ENCODE peak calls at places on chromosomes 7 and 10, in ten cellular contexts. S, N, V, J, B, F, Z, H, Q and R are unnamed samples.

GRCh38 chr10:31317652-31318381 is 1.2 kb upstream of the ZEB1 start:
- DNase-seq in S (no peak), N (no peak), V (no peak), J (peak), B (peak), F (no peak), Z (no peak), H (no peak), Q (peak), R (peak)

GRCh38 chr10:17113346-17113745 is 16.3 kb downstream of the CUBN start:
- DNase-seq in S (no peak), N (no peak), V (no peak), J (no peak), B (no peak), F (no peak), Z (no peak), H (peak), Q (no peak), R (no peak)

GRCh38 chr7:19284136-19284535 is 138.9 kb upstream of the FERD3L start:
- DNase-seq in S (no peak), N (no peak), V (no peak), J (no peak), B (no peak), F (no peak), Z (no peak), H (no peak), Q (no peak), R (no peak)

GRCh38 chr10:31133251-31133627 is 101.6 kb upstream of the ZNF438 start:
- DNase-seq in S (no peak), N (no peak), V (no peak), J (no peak), B (no peak), F (peak), Z (no peak), H (no peak), Q (no peak), R (no peak)

GRCh38 chr10:24176658-24177057 is 32.3 kb upstream of the KIAA1217 start:
- DNase-seq in S (no peak), N (no peak), V (no peak), J (no peak), B (no peak), F (no peak), Z (no peak), H (no peak), Q (no peak), R (peak)

GRCh38 chr7:21939858-21940322 is 5.8 kb downstream of the CDCA7L start:
- DNase-seq in S (no peak), N (no peak), V (no peak), J (no peak), B (no peak), F (no peak), Z (no peak), H (no peak), Q (no peak), R (no peak)

GRCh38 chr7:159105066-159105780 is 39.4 kb downstream of the VIPR2 start:
- DNase-seq in S (no peak), N (no peak), V (no peak), J (no peak), B (no peak), F (no peak), Z (no peak), H (no peak), Q (no peak), R (no peak)

GRCh38 chr7:2170576-2171521 is 61.9 kb downstream of the MAD1L1 start:
- DNase-seq in S (no peak), N (no peak), V (no peak), J (no peak), B (no peak), F (no peak), Z (no peak), H (no peak), Q (no peak), R (no peak)

GRCh38 chr7:17462059-17462695 is 163.7 kb downstream of the AHR start:
- DNase-seq in S (no peak), N (no peak), V (no peak), J (no peak), B (no peak), F (no peak), Z (peak), H (peak), Q (no peak), R (no peak)

GRCh38 chr10:132484922-132485321 is 52.7 kb upstream of the INPP5A start:
- DNase-seq in S (no peak), N (no peak), V (no peak), J (no peak), B (no peak), F (no peak), Z (no peak), H (no peak), Q (no peak), R (no peak)

GRCh38 chr7:77575187-77575586 is 38.1 kb downstream of the PTPN12 start:
- DNase-seq in S (no peak), N (no peak), V (no peak), J (no peak), B (no peak), F (no peak), Z (no peak), H (no peak), Q (no peak), R (no peak)

GRCh38 chr7:121366852-121367431 is 29.2 kb downstream of the FAM3C start:
- DNase-seq in S (peak), N (peak), V (peak), J (no peak), B (no peak), F (peak), Z (peak), H (peak), Q (no peak), R (no peak)

GRCh38 chr7:1560620-1561031 is 4.6 kb upstream of the TMEM184A start:
- DNase-seq in S (no peak), N (no peak), V (no peak), J (no peak), B (no peak), F (no peak), Z (no peak), H (no peak), Q (no peak), R (no peak)

GRCh38 chr10:121959671-121960070 is 15.3 kb downstream of the NSMCE4A start:
- DNase-seq in S (no peak), N (no peak), V (no peak), J (no peak), B (no peak), F (no peak), Z (no peak), H (no peak), Q (no peak), R (no peak)

GRCh38 chr7:1886361-1887064 is 216.4 kb downstream of the ELFN1 start:
- DNase-seq in S (no peak), N (no peak), V (no peak), J (no peak), B (no peak), F (no peak), Z (peak), H (no peak), Q (no peak), R (no peak)

GRCh38 chr7:110308791-110309190 is 782.1 kb upstream of the LRRN3 start:
- DNase-seq in S (no peak), N (no peak), V (no peak), J (no peak), B (no peak), F (no peak), Z (no peak), H (no peak), Q (no peak), R (no peak)

GRCh38 chr7:68245688-68246087 is 1249.1 kb downstream of the TYW1 start:
- DNase-seq in S (peak), N (no peak), V (peak), J (no peak), B (no peak), F (no peak), Z (peak), H (no peak), Q (no peak), R (no peak)

GRCh38 chr7:22864301-22864700 is 41.7 kb upstream of the TOMM7 start:
- DNase-seq in S (no peak), N (peak), V (no peak), J (no peak), B (no peak), F (no peak), Z (no peak), H (peak), Q (no peak), R (no peak)

GRCh38 chr7:75876126-75876881 is 2.5 kb upstream of the RHBDD2 start:
- DNase-seq in S (no peak), N (no peak), V (no peak), J (no peak), B (no peak), F (no peak), Z (no peak), H (no peak), Q (no peak), R (no peak)

GRCh38 chr7:158394936-158395335 is 192.7 kb downstream of the PTPRN2 start:
- DNase-seq in S (no peak), N (no peak), V (peak), J (no peak), B (peak), F (no peak), Z (no peak), H (no peak), Q (peak), R (no peak)

GRCh38 chr10:102853944-102854694 is at the start of gene BORCS7:
- DNase-seq in S (peak), N (peak), V (peak), J (peak), B (peak), F (peak), Z (peak), H (peak), Q (peak), R (peak)

GRCh38 chr7:75920431-75921161 is 5.6 kb downstream of the POR start:
- DNase-seq in S (peak), N (no peak), V (no peak), J (no peak), B (peak), F (peak), Z (peak), H (no peak), Q (peak), R (no peak)

GRCh38 chr7:118626739-118627138 is 402.2 kb downstream of the ANKRD7 start:
- DNase-seq in S (no peak), N (no peak), V (no peak), J (no peak), B (no peak), F (no peak), Z (no peak), H (no peak), Q (no peak), R (no peak)

GRCh38 chr7:149067869-149068268 is 22.6 kb downstream of the ZNF786 start:
- DNase-seq in S (no peak), N (no peak), V (no peak), J (no peak), B (no peak), F (peak), Z (no peak), H (no peak), Q (no peak), R (no peak)

GRCh38 chr10:21020545-21020944 is 123.4 kb upstream of the NEBL start:
- DNase-seq in S (no peak), N (no peak), V (peak), J (no peak), B (peak), F (no peak), Z (peak), H (peak), Q (peak), R (no peak)

GRCh38 chr10:97380513-97380912 is 20.6 kb downstream of the RRP12 start:
- DNase-seq in S (no peak), N (no peak), V (no peak), J (no peak), B (no peak), F (no peak), Z (no peak), H (no peak), Q (no peak), R (no peak)

GRCh38 chr7:38034062-38034907 is 113.8 kb downstream of the EPDR1 start:
- DNase-seq in S (no peak), N (no peak), V (no peak), J (no peak), B (no peak), F (no peak), Z (no peak), H (no peak), Q (no peak), R (no peak)

GRCh38 chr7:82141427-82141826 is 302.1 kb downstream of the CACNA2D1 start:
- DNase-seq in S (no peak), N (peak), V (no peak), J (no peak), B (no peak), F (no peak), Z (no peak), H (peak), Q (no peak), R (no peak)

GRCh38 chr7:51732951-51733350 is 416.3 kb upstream of the COBL start:
- DNase-seq in S (no peak), N (no peak), V (no peak), J (no peak), B (no peak), F (no peak), Z (no peak), H (no peak), Q (no peak), R (no peak)

GRCh38 chr10:12622691-12623090 is 273.3 kb downstream of the CAMK1D start:
- DNase-seq in S (no peak), N (no peak), V (no peak), J (no peak), B (no peak), F (no peak), Z (no peak), H (no peak), Q (no peak), R (no peak)

GRCh38 chr7:45943986-45944385 is 22.9 kb upstream of the IGFBP3 start:
- DNase-seq in S (no peak), N (peak), V (no peak), J (no peak), B (no peak), F (no peak), Z (no peak), H (no peak), Q (no peak), R (no peak)

GRCh38 chr7:68176974-68177373 is 1180.3 kb downstream of the TYW1 start:
- DNase-seq in S (peak), N (peak), V (peak), J (no peak), B (peak), F (no peak), Z (peak), H (peak), Q (peak), R (peak)

GRCh38 chr10:11472158-11472753 is 139.2 kb downstream of the USP6NL start:
- DNase-seq in S (peak), N (peak), V (peak), J (peak), B (peak), F (peak), Z (peak), H (peak), Q (peak), R (peak)

GRCh38 chr7:152583006-152583405 is 92.9 kb downstream of the XRCC2 start:
- DNase-seq in S (no peak), N (no peak), V (no peak), J (no peak), B (no peak), F (no peak), Z (no peak), H (no peak), Q (no peak), R (no peak)

GRCh38 chr7:70698219-70698832 is 433.6 kb upstream of the GALNT17 start:
- DNase-seq in S (peak), N (peak), V (peak), J (no peak), B (no peak), F (peak), Z (peak), H (peak), Q (no peak), R (peak)

GRCh38 chr10:5840314-5841307 is 27.4 kb upstream of the GDI2 start:
- DNase-seq in S (peak), N (no peak), V (peak), J (no peak), B (no peak), F (no peak), Z (no peak), H (no peak), Q (peak), R (no peak)

GRCh38 chr7:125467996-125468854 is 538.6 kb upstream of the POT1 start:
- DNase-seq in S (no peak), N (no peak), V (no peak), J (no peak), B (no peak), F (no peak), Z (no peak), H (no peak), Q (no peak), R (peak)